ENCODE peak calls at places on chromosomes 16 and 17, in eight cellular contexts. U, T, O, B, X, M, P and J are unnamed samples.

GRCh38 chr17:40450175-40450574 is 6.9 kb downstream of the IGFBP4 start:
- ATAC-seq in T (no peak), X (peak; percentile 61), B (peak; percentile 58), O (peak; percentile 84), M (peak; percentile 86), P (peak; percentile 69), U (no peak), J (no peak)

GRCh38 chr17:19334331-19334730 is 28.2 kb downstream of the B9D1 start:
- ATAC-seq in T (no peak), X (no peak), U (no peak), M (no peak), P (no peak), B (no peak), O (no peak), J (no peak)

GRCh38 chr17:37147301-37147812 is 198.6 kb downstream of the AATF start:
- ATAC-seq in T (no peak), X (peak; percentile 23), O (no peak), M (no peak), B (no peak), U (peak; percentile 97), P (peak; percentile 97), J (no peak)

GRCh38 chr16:28001642-28002041 is 61.9 kb downstream of the GSG1L start:
- ATAC-seq in P (no peak), T (no peak), U (peak; percentile 20), X (no peak), M (no peak), O (no peak), B (no peak), J (no peak)

GRCh38 chr17:72412650-72413076 is 291.8 kb downstream of the SOX9 start:
- ATAC-seq in O (no peak), T (no peak), M (no peak), X (no peak), B (no peak), P (no peak), U (peak; percentile 59), J (no peak)

GRCh38 chr16:58882292-58882691 is 148.2 kb upstream of the GOT2 start:
- ATAC-seq in X (no peak), U (no peak), O (no peak), P (peak; percentile 96), T (peak; percentile 68), B (no peak), M (peak; percentile 38), J (no peak)

GRCh38 chr17:9937164-9937835 is 32.2 kb upstream of the RCVRN start:
- ATAC-seq in B (no peak), U (no peak), T (peak; percentile 66), O (no peak), P (no peak), X (no peak), M (no peak), J (peak; percentile 69)

GRCh38 chr17:55444471-55445441 is 23.1 kb upstream of the MMD start:
- ATAC-seq in O (peak; percentile 50), M (no peak), T (peak; percentile 52), B (no peak), X (no peak), P (peak; percentile 83), U (peak; percentile 63), J (no peak)

GRCh38 chr16:28082624-28083023 is 19.1 kb upstream of the GSG1L start:
- ATAC-seq in B (peak; percentile 19), P (no peak), U (no peak), O (no peak), T (no peak), X (no peak), M (peak; percentile 84), J (no peak)

GRCh38 chr17:47831934-47832327 is 461 bp downstream of the LRRC46 start:
- ATAC-seq in U (peak; percentile 19), B (no peak), T (peak; percentile 41), M (peak; percentile 19), P (peak; percentile 5), X (no peak), O (peak; percentile 7), J (no peak)

GRCh38 chr16:4392382-4393242 is 21.0 kb downstream of the VASN start:
- ATAC-seq in M (no peak), O (no peak), U (no peak), P (no peak), X (peak; percentile 75), T (peak; percentile 25), B (peak; percentile 6), J (peak; percentile 48)

GRCh38 chr16:50584033-50584722 is 36.0 kb downstream of the NKD1 start:
- ATAC-seq in U (no peak), B (no peak), O (no peak), P (peak; percentile 80), T (no peak), M (no peak), X (no peak), J (no peak)

DNA sequence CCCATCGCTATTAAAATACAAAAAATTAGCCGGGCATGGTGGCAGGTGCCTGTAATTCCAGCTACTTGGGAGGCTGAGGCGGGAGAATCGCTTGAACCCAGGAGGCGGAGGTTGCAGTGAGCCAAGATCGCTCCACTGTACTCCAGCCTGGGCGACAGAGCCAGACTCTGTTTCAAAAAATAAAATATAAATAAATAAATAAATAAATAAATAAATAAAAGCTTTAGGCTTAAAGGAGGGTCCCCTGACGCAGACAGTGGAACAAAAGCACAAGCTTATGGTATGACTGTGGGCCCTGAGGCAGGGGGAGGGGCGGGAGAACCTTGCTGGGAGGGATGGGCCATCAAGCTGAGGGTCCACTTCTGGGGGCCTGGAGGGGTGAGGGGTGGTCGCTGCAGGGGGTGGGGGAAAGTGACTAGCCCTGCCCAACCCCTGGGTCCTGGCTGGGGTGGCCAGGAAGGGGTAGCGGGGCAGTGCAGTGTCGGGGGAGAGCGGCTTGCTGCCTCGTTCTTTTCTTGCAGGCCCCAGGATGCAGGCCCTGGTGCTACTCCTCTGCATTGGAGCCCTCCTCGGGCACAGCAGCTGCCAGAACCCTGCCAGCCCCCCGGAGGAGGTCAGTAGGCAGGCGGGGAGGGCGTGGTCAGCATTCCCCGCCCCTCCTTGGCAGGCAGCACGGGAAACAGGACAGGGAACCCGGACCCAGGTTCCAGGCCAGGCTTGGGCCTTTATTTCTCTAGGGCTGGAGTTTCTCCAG is 4.7 kb downstream of the SERPINF1 start:
- ATAC-seq in O (no peak), X (no peak), U (no peak), B (no peak), M (no peak), T (no peak), P (no peak), J (no peak)
- TF ChIP-seq POLR2AphosphoS5 in O (no peak), X (no peak), U (no peak), B (no peak), M (no peak), T (no peak), P (no peak), J (no peak)

GRCh38 chr17:63437287-63438091 is 8.6 kb downstream of the CYB561 start:
- ATAC-seq in M (peak; percentile 40), X (no peak), B (no peak), P (no peak), U (no peak), T (no peak), O (no peak), J (no peak)
- TF ChIP-seq POLR2AphosphoS5 in M (no peak), X (no peak), B (no peak), P (no peak), U (no peak), T (no peak), O (no peak), J (no peak)

GRCh38 chr17:17204041-17204591 is 2.0 kb downstream of the PLD6 start:
- ATAC-seq in P (no peak), M (no peak), X (no peak), U (no peak), B (no peak), O (no peak), T (no peak), J (peak; percentile 33)
- TF ChIP-seq POLR2AphosphoS5 in P (peak; percentile 22), M (no peak), X (no peak), U (no peak), B (no peak), O (no peak), T (no peak), J (peak; percentile 82)

GRCh38 chr17:35969558-35970442 is 11.5 kb downstream of the CCL16 start:
- ATAC-seq in X (peak; percentile 95), T (peak; percentile 84), B (peak; percentile 92), O (peak; percentile 96), P (peak; percentile 92), U (peak; percentile 36), M (peak; percentile 92), J (peak; percentile 41)

GRCh38 chr17:35972535-35972934 is 8.8 kb downstream of the CCL16 start:
- ATAC-seq in M (no peak), U (peak; percentile 7), O (no peak), X (no peak), T (no peak), B (no peak), P (no peak), J (no peak)

GRCh38 chr17:35972066-35972465 is 9.2 kb downstream of the CCL16 start:
- ATAC-seq in M (no peak), P (no peak), B (no peak), T (no peak), X (no peak), O (no peak), U (no peak), J (no peak)

GRCh38 chr17:35972945-35973332 is 8.4 kb downstream of the CCL16 start:
- ATAC-seq in U (peak; percentile 57), P (no peak), M (no peak), X (no peak), B (no peak), T (no peak), O (no peak), J (no peak)

GRCh38 chr17:35973333-35974260 is 7.7 kb downstream of the CCL16 start:
- ATAC-seq in T (no peak), M (no peak), U (peak; percentile 90), X (no peak), O (no peak), P (no peak), B (no peak), J (no peak)
- TF ChIP-seq POLR2AphosphoS5 in T (no peak), M (no peak), U (peak; percentile 21), X (no peak), O (no peak), P (no peak), B (no peak), J (no peak)

DNA sequence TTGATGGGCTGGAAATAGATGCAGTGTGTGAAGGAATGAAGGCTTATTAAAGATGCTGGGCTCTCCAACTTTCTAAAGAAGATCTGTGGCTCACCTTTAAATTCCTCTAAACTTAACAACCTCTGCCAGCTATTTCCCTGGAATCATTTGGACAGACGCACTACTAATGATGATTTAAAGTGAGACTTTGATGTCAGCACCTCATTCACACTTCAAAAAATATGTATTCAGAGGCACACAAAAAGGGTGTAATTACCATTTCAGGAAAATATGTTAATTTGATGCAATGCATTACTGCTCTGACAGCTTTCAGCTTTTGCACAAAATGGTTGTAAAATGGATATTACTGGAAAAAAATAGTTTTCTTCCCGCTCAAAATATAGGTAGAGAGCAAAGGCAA is 423.8 kb upstream of the ASIC2 start:
- ATAC-seq in U (no peak), P (no peak), M (no peak), B (no peak), T (no peak), X (no peak), O (no peak), J (no peak)
- TF ChIP-seq POLR2AphosphoS5 in U (no peak), P (no peak), M (no peak), B (no peak), T (no peak), X (no peak), O (no peak), J (no peak)